ENCODE peak calls at places on chromosomes 11 and 22, in ten cellular contexts. One of them, this sample, is unnamed.
A peak's percentile ranks its signal among the peaks of the same experiment; 100 is the strongest.

GRCh38 chr11:130881475-130882137 is 34.7 kb downstream of the SNX19 start:
- DNase-seq in lower lobe of right lung: no peak
- DNase-seq in AG20443: no peak
- DNase-seq in PC-9: no peak
- DNase-seq in amniotic stem cell: no peak
- DNase-seq in amniotic epithelial cell: no peak
- DNase-seq in MV-4-11: no peak
- DNase-seq in CD4-positive, CD25-positive, alpha-beta regulatory T cell: no peak
- DNase-seq in trophoblast cell: no peak
- DNase-seq in NCI-H1105 treated with DMSO at 0.1 percent for 48 hours: no peak
- DNase-seq in this sample: no peak

GRCh38 chr11:57364851-57365660 is 15.9 kb downstream of the PRG3 start:
- DNase-seq in lower lobe of right lung: no peak
- DNase-seq in AG20443: no peak
- DNase-seq in PC-9: no peak
- DNase-seq in amniotic stem cell: no peak
- DNase-seq in amniotic epithelial cell: no peak
- DNase-seq in MV-4-11: no peak
- DNase-seq in CD4-positive, CD25-positive, alpha-beta regulatory T cell: no peak
- DNase-seq in trophoblast cell: no peak
- DNase-seq in NCI-H1105 treated with DMSO at 0.1 percent for 48 hours: no peak
- DNase-seq in this sample: no peak

GRCh38 chr11:35276396-35276795 is 137.4 kb downstream of the CD44 start:
- DNase-seq in lower lobe of right lung: no peak
- DNase-seq in AG20443: peak; percentile 31
- DNase-seq in PC-9: peak; percentile 16
- DNase-seq in amniotic stem cell: no peak
- DNase-seq in amniotic epithelial cell: peak; percentile 38
- DNase-seq in MV-4-11: no peak
- DNase-seq in CD4-positive, CD25-positive, alpha-beta regulatory T cell: peak; percentile 41
- DNase-seq in trophoblast cell: no peak
- DNase-seq in NCI-H1105 treated with DMSO at 0.1 percent for 48 hours: no peak
- DNase-seq in this sample: peak; percentile 53

GRCh38 chr11:7639643-7640025 is 33.7 kb downstream of the CYB5R2 start:
- DNase-seq in lower lobe of right lung: peak; percentile 65
- DNase-seq in AG20443: no peak
- DNase-seq in PC-9: no peak
- DNase-seq in amniotic stem cell: no peak
- DNase-seq in amniotic epithelial cell: no peak
- DNase-seq in MV-4-11: no peak
- DNase-seq in CD4-positive, CD25-positive, alpha-beta regulatory T cell: no peak
- DNase-seq in trophoblast cell: no peak
- DNase-seq in NCI-H1105 treated with DMSO at 0.1 percent for 48 hours: peak; percentile 28
- DNase-seq in this sample: no peak

GRCh38 chr22:29030618-29031235 is 30.9 kb downstream of the C22orf31 start:
- DNase-seq in lower lobe of right lung: peak; percentile 83
- DNase-seq in AG20443: peak; percentile 83
- DNase-seq in PC-9: peak; percentile 79
- DNase-seq in amniotic stem cell: no peak
- DNase-seq in amniotic epithelial cell: peak; percentile 93
- DNase-seq in MV-4-11: no peak
- DNase-seq in CD4-positive, CD25-positive, alpha-beta regulatory T cell: no peak
- DNase-seq in trophoblast cell: peak; percentile 28
- DNase-seq in NCI-H1105 treated with DMSO at 0.1 percent for 48 hours: peak; percentile 82
- DNase-seq in this sample: peak; percentile 81

GRCh38 chr22:24681236-24681635 is 78.2 kb downstream of the GGT1 start:
- DNase-seq in lower lobe of right lung: no peak
- DNase-seq in AG20443: peak; percentile 1
- DNase-seq in PC-9: no peak
- DNase-seq in amniotic stem cell: peak; percentile 23
- DNase-seq in amniotic epithelial cell: peak; percentile 93
- DNase-seq in MV-4-11: no peak
- DNase-seq in CD4-positive, CD25-positive, alpha-beta regulatory T cell: no peak
- DNase-seq in trophoblast cell: no peak
- DNase-seq in NCI-H1105 treated with DMSO at 0.1 percent for 48 hours: no peak
- DNase-seq in this sample: no peak

GRCh38 chr22:39343259-39344045 is 6.3 kb upstream of the SYNGR1 start:
- DNase-seq in lower lobe of right lung: peak; percentile 64
- DNase-seq in AG20443: peak; percentile 86
- DNase-seq in PC-9: peak; percentile 69
- DNase-seq in amniotic stem cell: peak; percentile 63
- DNase-seq in amniotic epithelial cell: peak; percentile 60
- DNase-seq in MV-4-11: peak; percentile 65
- DNase-seq in CD4-positive, CD25-positive, alpha-beta regulatory T cell: peak; percentile 57
- DNase-seq in trophoblast cell: peak; percentile 94
- DNase-seq in NCI-H1105 treated with DMSO at 0.1 percent for 48 hours: peak; percentile 15
- DNase-seq in this sample: peak; percentile 77

GRCh38 chr22:46967445-46968358 is 205.3 kb downstream of the TBC1D22A start:
- DNase-seq in lower lobe of right lung: no peak
- DNase-seq in AG20443: no peak
- DNase-seq in PC-9: no peak
- DNase-seq in amniotic stem cell: no peak
- DNase-seq in amniotic epithelial cell: no peak
- DNase-seq in MV-4-11: no peak
- DNase-seq in CD4-positive, CD25-positive, alpha-beta regulatory T cell: no peak
- DNase-seq in trophoblast cell: no peak
- DNase-seq in NCI-H1105 treated with DMSO at 0.1 percent for 48 hours: no peak
- DNase-seq in this sample: no peak

GRCh38 chr11:67667490-67668190 is 6.8 kb downstream of the ALDH3B2 start:
- DNase-seq in lower lobe of right lung: no peak
- DNase-seq in AG20443: no peak
- DNase-seq in PC-9: no peak
- DNase-seq in amniotic stem cell: no peak
- DNase-seq in amniotic epithelial cell: no peak
- DNase-seq in MV-4-11: no peak
- DNase-seq in CD4-positive, CD25-positive, alpha-beta regulatory T cell: no peak
- DNase-seq in trophoblast cell: no peak
- DNase-seq in NCI-H1105 treated with DMSO at 0.1 percent for 48 hours: no peak
- DNase-seq in this sample: no peak

GRCh38 chr22:17829691-17830040 is 55.4 kb upstream of the BID start:
- DNase-seq in lower lobe of right lung: no peak
- DNase-seq in AG20443: no peak
- DNase-seq in PC-9: no peak
- DNase-seq in amniotic stem cell: no peak
- DNase-seq in amniotic epithelial cell: peak; percentile 37
- DNase-seq in MV-4-11: no peak
- DNase-seq in CD4-positive, CD25-positive, alpha-beta regulatory T cell: no peak
- DNase-seq in trophoblast cell: no peak
- DNase-seq in NCI-H1105 treated with DMSO at 0.1 percent for 48 hours: no peak
- DNase-seq in this sample: no peak

GRCh38 chr11:70490208-70490607 is 91.9 kb downstream of the CTTN start:
- DNase-seq in lower lobe of right lung: peak; percentile 28
- DNase-seq in AG20443: no peak
- DNase-seq in PC-9: no peak
- DNase-seq in amniotic stem cell: no peak
- DNase-seq in amniotic epithelial cell: no peak
- DNase-seq in MV-4-11: no peak
- DNase-seq in CD4-positive, CD25-positive, alpha-beta regulatory T cell: no peak
- DNase-seq in trophoblast cell: no peak
- DNase-seq in NCI-H1105 treated with DMSO at 0.1 percent for 48 hours: no peak
- DNase-seq in this sample: no peak

GRCh38 chr11:78737891-78738290 is 163.2 kb upstream of the NARS2 start:
- DNase-seq in lower lobe of right lung: no peak
- DNase-seq in AG20443: no peak
- DNase-seq in PC-9: no peak
- DNase-seq in amniotic stem cell: no peak
- DNase-seq in amniotic epithelial cell: peak; percentile 64
- DNase-seq in MV-4-11: no peak
- DNase-seq in CD4-positive, CD25-positive, alpha-beta regulatory T cell: no peak
- DNase-seq in trophoblast cell: no peak
- DNase-seq in NCI-H1105 treated with DMSO at 0.1 percent for 48 hours: no peak
- DNase-seq in this sample: no peak

GRCh38 chr22:41768420-41768819 is 32.1 kb upstream of the CCDC134 start:
- DNase-seq in lower lobe of right lung: no peak
- DNase-seq in AG20443: no peak
- DNase-seq in PC-9: peak; percentile 11
- DNase-seq in amniotic stem cell: no peak
- DNase-seq in amniotic epithelial cell: peak; percentile 31
- DNase-seq in MV-4-11: peak; percentile 78
- DNase-seq in CD4-positive, CD25-positive, alpha-beta regulatory T cell: no peak
- DNase-seq in trophoblast cell: peak; percentile 37
- DNase-seq in NCI-H1105 treated with DMSO at 0.1 percent for 48 hours: no peak
- DNase-seq in this sample: peak; percentile 36

GRCh38 chr22:29798801-29799200 is 31.6 kb downstream of the UQCR10 start:
- DNase-seq in lower lobe of right lung: no peak
- DNase-seq in AG20443: no peak
- DNase-seq in PC-9: peak; percentile 62
- DNase-seq in amniotic stem cell: no peak
- DNase-seq in amniotic epithelial cell: no peak
- DNase-seq in MV-4-11: no peak
- DNase-seq in CD4-positive, CD25-positive, alpha-beta regulatory T cell: no peak
- DNase-seq in trophoblast cell: no peak
- DNase-seq in NCI-H1105 treated with DMSO at 0.1 percent for 48 hours: no peak
- DNase-seq in this sample: no peak

GRCh38 chr11:20584093-20584774 is 15.2 kb upstream of the SLC6A5 start:
- DNase-seq in lower lobe of right lung: no peak
- DNase-seq in AG20443: no peak
- DNase-seq in PC-9: no peak
- DNase-seq in amniotic stem cell: no peak
- DNase-seq in amniotic epithelial cell: no peak
- DNase-seq in MV-4-11: no peak
- DNase-seq in CD4-positive, CD25-positive, alpha-beta regulatory T cell: no peak
- DNase-seq in trophoblast cell: peak; percentile 76
- DNase-seq in NCI-H1105 treated with DMSO at 0.1 percent for 48 hours: no peak
- DNase-seq in this sample: peak; percentile 3

GRCh38 chr11:13567551-13567950 is 71.8 kb upstream of the PTH start:
- DNase-seq in lower lobe of right lung: no peak
- DNase-seq in AG20443: no peak
- DNase-seq in PC-9: no peak
- DNase-seq in amniotic stem cell: no peak
- DNase-seq in amniotic epithelial cell: no peak
- DNase-seq in MV-4-11: no peak
- DNase-seq in CD4-positive, CD25-positive, alpha-beta regulatory T cell: no peak
- DNase-seq in trophoblast cell: no peak
- DNase-seq in NCI-H1105 treated with DMSO at 0.1 percent for 48 hours: no peak
- DNase-seq in this sample: no peak

GRCh38 chr11:64768300-64768694 is 8.5 kb upstream of the PYGM start:
- DNase-seq in lower lobe of right lung: no peak
- DNase-seq in AG20443: no peak
- DNase-seq in PC-9: no peak
- DNase-seq in amniotic stem cell: no peak
- DNase-seq in amniotic epithelial cell: no peak
- DNase-seq in MV-4-11: no peak
- DNase-seq in CD4-positive, CD25-positive, alpha-beta regulatory T cell: no peak
- DNase-seq in trophoblast cell: no peak
- DNase-seq in NCI-H1105 treated with DMSO at 0.1 percent for 48 hours: no peak
- DNase-seq in this sample: no peak

This sample was measured in GM23248.